ENCODE peak calls at places on chromosomes 7 and 10, in seven cellular contexts. V is neural progenitor cell, C is NCI-H1417, S is pancreas, O is OCI-LY7, R is neural crest cell, Y is iPS-NIHi11. F is an unnamed sample.

GRCh38 chr10:18618995-18619394 is 32.4 kb downstream of the NSUN6 start:
- DNase-seq in V (no peak), C (peak; percentile 39), S (no peak), O (no peak), R (no peak), Y (no peak), F (no peak)

GRCh38 chr7:45293295-45293942 is 135.8 kb downstream of the RAMP3 start:
- DNase-seq in V (no peak), C (no peak), S (no peak), O (no peak), R (no peak), Y (no peak), F (no peak)

GRCh38 chr10:75432176-75432575 is 752 bp downstream of the LRMDA start:
- DNase-seq in V (peak; percentile 13), C (no peak), S (no peak), O (no peak), R (no peak), Y (no peak), F (no peak)

GRCh38 chr7:30923774-30924413 is 12.2 kb downstream of the AQP1 start:
- DNase-seq in V (no peak), C (no peak), S (peak; percentile 34), O (no peak), R (no peak), Y (peak; percentile 4), F (no peak)

GRCh38 chr7:28418311-28418710 is 6.0 kb downstream of the CREB5 start:
- DNase-seq in V (no peak), C (no peak), S (no peak), O (no peak), R (no peak), Y (no peak), F (no peak)

GRCh38 chr7:38368191-38368605 is 94.8 kb upstream of the TARP start:
- DNase-seq in V (peak; percentile 82), C (peak; percentile 31), S (peak; percentile 80), O (peak; percentile 74), R (peak; percentile 72), Y (peak; percentile 75), F (peak; percentile 82)

GRCh38 chr10:75159519-75159918 is 48.1 kb downstream of the SAMD8 start:
- DNase-seq in V (no peak), C (no peak), S (no peak), O (no peak), R (no peak), Y (no peak), F (no peak)

GRCh38 chr7:135976312-135977019 is 693 bp downstream of the MTPN start:
- DNase-seq in V (no peak), C (no peak), S (no peak), O (peak; percentile 64), R (no peak), Y (peak; percentile 41), F (peak; percentile 22)

GRCh38 chr10:5390607-5391205 is 13.9 kb downstream of the TUBAL3 start:
- DNase-seq in V (no peak), C (no peak), S (no peak), O (no peak), R (no peak), Y (no peak), F (no peak)

GRCh38 chr10:59135275-59135674 is 41.2 kb upstream of the PHYHIPL start:
- DNase-seq in V (no peak), C (no peak), S (no peak), O (no peak), R (no peak), Y (no peak), F (no peak)

GRCh38 chr7:30309302-30309701 is 24.9 kb downstream of the ZNRF2 start:
- DNase-seq in V (no peak), C (no peak), S (no peak), O (no peak), R (no peak), Y (no peak), F (no peak)

GRCh38 chr7:19964198-19964597 is 190.8 kb upstream of the TMEM196 start:
- DNase-seq in V (no peak), C (no peak), S (no peak), O (no peak), R (no peak), Y (no peak), F (no peak)

GRCh38 chr10:36349445-36350063 is 707.5 kb upstream of the FZD8 start:
- DNase-seq in V (peak; percentile 4), C (no peak), S (no peak), O (no peak), R (no peak), Y (no peak), F (no peak)

GRCh38 chr10:81953420-81953819 is 78.4 kb downstream of the NRG3 start:
- DNase-seq in V (no peak), C (no peak), S (no peak), O (no peak), R (no peak), Y (no peak), F (no peak)

GRCh38 chr10:112471878-112472487 is 25.0 kb downstream of the VTI1A start:
- DNase-seq in V (peak; percentile 49), C (peak; percentile 1), S (no peak), O (peak; percentile 62), R (no peak), Y (peak; percentile 57), F (peak; percentile 22)

GRCh38 chr7:105519353-105519752 is 2.7 kb downstream of the PUS7 start:
- DNase-seq in V (no peak), C (no peak), S (no peak), O (no peak), R (no peak), Y (no peak), F (no peak)

GRCh38 chr7:55787796-55788195 is 74.8 kb downstream of the SEPTIN14 start:
- DNase-seq in V (no peak), C (no peak), S (no peak), O (no peak), R (no peak), Y (no peak), F (no peak)

GRCh38 chr10:119724630-119725549 is 960 bp upstream of the INPP5F start:
- DNase-seq in V (no peak), C (no peak), S (no peak), O (peak; percentile 56), R (no peak), Y (peak; percentile 28), F (no peak)

GRCh38 chr7:157875230-157876179 is 538.7 kb downstream of the DNAJB6 start:
- DNase-seq in V (peak; percentile 78), C (no peak), S (no peak), O (peak; percentile 11), R (peak; percentile 62), Y (no peak), F (no peak)

GRCh38 chr10:117562220-117562619 is 19.7 kb downstream of the EMX2 start:
- DNase-seq in V (no peak), C (no peak), S (no peak), O (no peak), R (no peak), Y (no peak), F (no peak)

GRCh38 chr10:81594991-81595390 is 280.0 kb upstream of the NRG3 start:
- DNase-seq in V (no peak), C (no peak), S (no peak), O (no peak), R (no peak), Y (no peak), F (no peak)

GRCh38 chr7:27176343-27176731 is 2.2 kb upstream of the HOXA10 start:
- DNase-seq in V (no peak), C (no peak), S (no peak), O (no peak), R (no peak), Y (no peak), F (no peak)

GRCh38 chr10:12391191-12391590 is 41.8 kb downstream of the CAMK1D start:
- DNase-seq in V (no peak), C (no peak), S (no peak), O (no peak), R (no peak), Y (no peak), F (no peak)

GRCh38 chr7:43625453-43625852 is 42.5 kb downstream of the STK17A start:
- DNase-seq in V (no peak), C (no peak), S (no peak), O (peak; percentile 71), R (no peak), Y (no peak), F (no peak)

GRCh38 chr7:16409777-16410176 is 11.6 kb downstream of the CRPPA start:
- DNase-seq in V (no peak), C (no peak), S (no peak), O (no peak), R (no peak), Y (no peak), F (no peak)

GRCh38 chr10:122567056-122567660 is 6.6 kb downstream of the DMBT1 start:
- DNase-seq in V (peak; percentile 39), C (no peak), S (no peak), O (peak; percentile 7), R (peak; percentile 6), Y (peak; percentile 75), F (no peak)

GRCh38 chr10:3043512-3044368 is 23.6 kb upstream of the PFKP start:
- DNase-seq in V (peak; percentile 89), C (peak; percentile 56), S (peak; percentile 25), O (peak; percentile 57), R (peak; percentile 57), Y (peak; percentile 76), F (peak; percentile 59)

GRCh38 chr7:28062197-28062988 is 118.2 kb downstream of the JAZF1 start:
- DNase-seq in V (peak; percentile 86), C (peak; percentile 83), S (no peak), O (peak; percentile 67), R (peak; percentile 61), Y (peak; percentile 74), F (peak; percentile 68)

GRCh38 chr10:60031664-60032063 is 125.3 kb upstream of the CCDC6 start:
- DNase-seq in V (no peak), C (no peak), S (no peak), O (no peak), R (no peak), Y (no peak), F (no peak)

GRCh38 chr10:132595850-132596249 is 58.3 kb downstream of the INPP5A start:
- DNase-seq in V (no peak), C (no peak), S (peak; percentile 25), O (no peak), R (no peak), Y (no peak), F (no peak)

GRCh38 chr7:106460792-106461254 is 176.0 kb upstream of the NAMPT start:
- DNase-seq in V (no peak), C (no peak), S (no peak), O (no peak), R (no peak), Y (no peak), F (no peak)

GRCh38 chr7:30938435-30939316 is 25.1 kb upstream of the GHRHR start:
- DNase-seq in V (peak; percentile 90), C (peak; percentile 71), S (peak; percentile 93), O (peak; percentile 67), R (peak; percentile 97), Y (peak; percentile 90), F (peak; percentile 75)

F was measured in NCI-H2081.